ENCODE peak calls at places on chromosomes 1 and 21, in four cellular contexts. One of them, this sample, is unnamed.

GRCh38 chr21:42655797-42656770 is 2.7 kb downstream of the PDE9A start:
- DNase-seq in HCT116: no peak
- DNase-seq in OCI-LY7: peak; percentile 61
- DNase-seq in fibroblast of lung: no peak
- DNase-seq in this sample: no peak

GRCh38 chr1:76125441-76126215 is 51.1 kb downstream of the ST6GALNAC3 start:
- DNase-seq in HCT116: no peak
- DNase-seq in fibroblast of lung: no peak
- DNase-seq in OCI-LY7: no peak
- DNase-seq in this sample: no peak

GRCh38 chr1:228739826-228740225 is 4.5 kb downstream of the RHOU start:
- DNase-seq in HCT116: no peak
- DNase-seq in OCI-LY7: no peak
- DNase-seq in fibroblast of lung: no peak
- DNase-seq in this sample: no peak

GRCh38 chr1:3378411-3379208 is 75.9 kb upstream of the ARHGEF16 start:
- DNase-seq in HCT116: no peak
- DNase-seq in OCI-LY7: no peak
- DNase-seq in fibroblast of lung: no peak
- DNase-seq in this sample: no peak

GRCh38 chr1:179599623-179600249 is 8.1 kb downstream of the TDRD5 start:
- DNase-seq in HCT116: peak; percentile 44
- DNase-seq in OCI-LY7: peak; percentile 85
- DNase-seq in fibroblast of lung: peak; percentile 27
- DNase-seq in this sample: peak; percentile 74

GRCh38 chr1:43331688-43332087 is 5.9 kb upstream of the MPL start:
- DNase-seq in fibroblast of lung: no peak
- DNase-seq in HCT116: no peak
- DNase-seq in OCI-LY7: no peak
- DNase-seq in this sample: no peak

GRCh38 chr1:205314986-205315618 is 6.4 kb downstream of the NUAK2 start:
- DNase-seq in HCT116: no peak
- DNase-seq in fibroblast of lung: no peak
- DNase-seq in OCI-LY7: peak; percentile 68
- DNase-seq in this sample: no peak

GRCh38 chr1:54569339-54569738 is 21.3 kb downstream of the ACOT11 start:
- DNase-seq in HCT116: no peak
- DNase-seq in fibroblast of lung: peak; percentile 15
- DNase-seq in OCI-LY7: no peak
- DNase-seq in this sample: no peak

GRCh38 chr1:232965124-232965911 is 14.9 kb downstream of the NTPCR start:
- DNase-seq in OCI-LY7: no peak
- DNase-seq in fibroblast of lung: no peak
- DNase-seq in HCT116: no peak
- DNase-seq in this sample: no peak

GRCh38 chr1:152408664-152409063 is 5.4 kb downstream of the CRNN start:
- DNase-seq in OCI-LY7: no peak
- DNase-seq in fibroblast of lung: no peak
- DNase-seq in HCT116: no peak
- DNase-seq in this sample: no peak

GRCh38 chr1:67482733-67483482 is 52.7 kb upstream of the SERBP1 start:
- DNase-seq in fibroblast of lung: no peak
- DNase-seq in OCI-LY7: no peak
- DNase-seq in HCT116: no peak
- DNase-seq in this sample: no peak

GRCh38 chr1:157047064-157047410 is 1.5 kb upstream of the ARHGEF11 start:
- DNase-seq in fibroblast of lung: no peak
- DNase-seq in HCT116: no peak
- DNase-seq in OCI-LY7: no peak
- DNase-seq in this sample: peak; percentile 31

GRCh38 chr1:152225678-152226077 is 1.7 kb upstream of the HRNR start:
- DNase-seq in fibroblast of lung: no peak
- DNase-seq in HCT116: no peak
- DNase-seq in OCI-LY7: no peak
- DNase-seq in this sample: no peak

GRCh38 chr1:221045842-221046831 is 166.9 kb downstream of the HLX start:
- DNase-seq in OCI-LY7: peak; percentile 27
- DNase-seq in fibroblast of lung: peak; percentile 37
- DNase-seq in HCT116: no peak
- DNase-seq in this sample: peak; percentile 88

GRCh38 chr1:223494926-223495645 is 101.9 kb downstream of the CCDC185 start:
- DNase-seq in HCT116: no peak
- DNase-seq in fibroblast of lung: no peak
- DNase-seq in OCI-LY7: no peak
- DNase-seq in this sample: no peak

GRCh38 chr1:237736372-237737029 is 154.2 kb downstream of the ZP4 start:
- DNase-seq in HCT116: no peak
- DNase-seq in fibroblast of lung: peak; percentile 30
- DNase-seq in OCI-LY7: peak; percentile 32
- DNase-seq in this sample: peak; percentile 56

GRCh38 chr21:42632771-42633690 is 20.4 kb upstream of the PDE9A start:
- DNase-seq in OCI-LY7: no peak
- DNase-seq in fibroblast of lung: no peak
- DNase-seq in HCT116: no peak
- DNase-seq in this sample: no peak

GRCh38 chr1:157325220-157325619 is 187.0 kb upstream of the ETV3 start:
- DNase-seq in HCT116: no peak
- DNase-seq in fibroblast of lung: no peak
- DNase-seq in OCI-LY7: no peak
- DNase-seq in this sample: no peak

DNA sequence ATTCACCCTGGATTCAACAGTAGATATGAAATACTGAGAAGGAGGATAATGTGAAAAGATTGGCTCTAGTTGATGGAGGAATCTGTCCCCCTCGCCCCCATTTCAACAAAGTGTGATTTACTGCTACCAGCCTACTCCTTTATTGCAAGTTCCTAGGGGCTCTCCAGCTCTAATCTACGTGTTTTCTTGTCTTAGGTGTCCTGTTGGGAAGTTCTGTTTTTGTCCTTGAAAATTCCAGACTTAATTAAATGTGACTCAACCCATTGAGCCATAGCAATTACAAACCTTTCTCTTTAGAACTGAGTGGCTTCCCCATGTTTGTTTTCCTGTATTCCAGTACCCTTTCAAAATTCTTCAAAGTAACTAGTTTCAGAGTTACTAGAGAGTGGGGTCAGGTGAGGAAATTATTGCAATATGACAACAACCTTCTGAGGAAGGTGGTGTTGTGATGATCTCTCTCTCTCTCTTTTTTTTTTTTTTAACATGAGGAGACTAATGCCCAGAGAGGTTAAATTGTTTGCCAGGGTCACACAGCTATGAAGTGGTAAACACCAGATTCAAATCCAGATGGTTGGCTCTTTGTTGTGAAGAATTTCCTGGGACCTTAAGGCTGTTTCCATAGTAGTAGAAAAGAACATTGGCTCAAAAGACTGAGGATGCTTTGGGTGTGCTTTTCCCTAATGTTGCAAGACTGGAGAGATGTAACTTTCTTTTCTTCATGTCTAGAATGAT is 3.5 kb downstream of the RGL1 start:
- DNase-seq in fibroblast of lung: no peak
- DNase-seq in OCI-LY7: no peak
- DNase-seq in HCT116: no peak
- DNase-seq in this sample: no peak
- H3K27ac ChIP-seq in fibroblast of lung: peak overlapping the region; percentile 63
- H3K27ac ChIP-seq in OCI-LY7: no peak overlapping the region
- H3K27ac ChIP-seq in HCT116: no peak overlapping the region
- H3K27ac ChIP-seq in this sample: peak overlapping the region; percentile 41

GRCh38 chr1:202157945-202158344 is 2.5 kb downstream of the PTPN7 start:
- DNase-seq in HCT116: no peak
- DNase-seq in fibroblast of lung: no peak
- DNase-seq in OCI-LY7: no peak
- DNase-seq in this sample: no peak
- H3K4me1 ChIP-seq in HCT116: peaks cover 26% of the 10 kb centered on the region
- H3K4me1 ChIP-seq in fibroblast of lung: no peaks in the 10 kb centered on the region
- H3K4me1 ChIP-seq in OCI-LY7: peaks cover 82% of the 10 kb centered on the region
- H3K4me1 ChIP-seq in this sample: peaks cover 16% of the 10 kb centered on the region

GRCh38 chr1:219659682-219660081 is 46.8 kb upstream of the ZC3H11B start:
- DNase-seq in HCT116: no peak
- DNase-seq in OCI-LY7: no peak
- DNase-seq in fibroblast of lung: peak; percentile 70
- DNase-seq in this sample: no peak
- H3K4me2 ChIP-seq in HCT116: no peak overlapping the region
- H3K4me2 ChIP-seq in OCI-LY7: no peak overlapping the region
- H3K4me2 ChIP-seq in fibroblast of lung: no peak overlapping the region
- H3K4me2 ChIP-seq in this sample: no peak overlapping the region

GRCh38 chr1:74161494-74161893 is 36.5 kb downstream of the LRRIQ3 start:
- DNase-seq in fibroblast of lung: peak; percentile 9
- DNase-seq in HCT116: no peak
- DNase-seq in OCI-LY7: no peak
- DNase-seq in this sample: no peak
- H3K27ac ChIP-seq in fibroblast of lung: no peak overlapping the region
- H3K27ac ChIP-seq in HCT116: no peak overlapping the region
- H3K27ac ChIP-seq in OCI-LY7: no peak overlapping the region
- H3K27ac ChIP-seq in this sample: no peak overlapping the region

GRCh38 chr21:37117204-37117603 is 44.1 kb downstream of the TTC3 start:
- DNase-seq in fibroblast of lung: no peak
- DNase-seq in OCI-LY7: no peak
- DNase-seq in HCT116: no peak
- DNase-seq in this sample: no peak

GRCh38 chr21:37119421-37120218 is 46.6 kb downstream of the TTC3 start:
- DNase-seq in HCT116: no peak
- DNase-seq in OCI-LY7: no peak
- DNase-seq in fibroblast of lung: no peak
- DNase-seq in this sample: no peak

DNA sequence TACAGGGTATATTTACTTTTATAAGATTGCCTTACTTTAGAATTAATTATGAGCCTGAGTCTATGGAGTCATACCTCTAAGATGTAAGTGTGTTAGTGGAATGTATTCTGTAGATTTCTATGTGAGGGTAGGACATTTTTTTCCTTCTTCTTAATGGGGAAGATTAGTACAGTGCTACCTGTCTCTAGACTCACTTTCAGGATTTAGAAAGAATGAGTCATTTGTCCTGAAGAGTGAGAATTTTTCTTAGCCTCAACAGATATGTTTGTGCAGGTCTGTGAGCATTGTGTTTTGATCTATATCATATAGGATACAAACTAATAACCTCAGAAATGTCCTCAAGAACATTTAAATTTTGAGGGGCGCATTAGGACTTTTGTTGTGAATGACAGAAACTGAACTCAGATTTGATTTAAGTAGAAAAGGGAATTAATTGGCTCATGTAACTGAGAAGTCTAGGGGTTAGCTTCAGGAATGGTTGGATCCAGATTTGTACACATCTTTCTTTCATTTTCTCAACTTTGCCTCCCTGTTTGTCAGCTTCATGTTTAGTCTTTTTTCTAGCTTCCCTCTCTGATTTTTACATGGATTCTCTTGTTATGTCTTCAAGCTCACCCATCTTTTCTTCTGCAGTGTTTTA is 45.3 kb downstream of the TTC3 start:
- DNase-seq in fibroblast of lung: no peak
- DNase-seq in OCI-LY7: no peak
- DNase-seq in HCT116: no peak
- DNase-seq in this sample: no peak
- H3K4me1 ChIP-seq in fibroblast of lung: no peaks in the 10 kb centered on the region
- H3K4me1 ChIP-seq in OCI-LY7: no peaks in the 10 kb centered on the region
- H3K4me1 ChIP-seq in HCT116: peaks cover 12% of the 10 kb centered on the region
- H3K4me1 ChIP-seq in this sample: no peaks in the 10 kb centered on the region